ENCODE peak calls at places on chromosomes 4 and X, in eight cellular contexts. E is SK-N-SH, Y is spleen, M is transverse colon, U is prostate gland, H is HL-60, O is sigmoid colon, B is HCT116. X is an unnamed sample.

GRCh38 chr4:176767183-176767582 is 25.5 kb downstream of the VEGFC start:
- DNase-seq in E (no peak), Y (no peak), M (no peak), U (no peak), H (no peak), O (no peak), B (no peak), X (no peak)

GRCh38 chrX:28120076-28120475 is 138.8 kb upstream of the DCAF8L1 start:
- DNase-seq in E (no peak), Y (no peak), M (no peak), U (no peak), H (no peak), O (no peak), B (peak), X (no peak)

GRCh38 chr4:144288011-144288903 is 147.7 kb upstream of the GYPA start:
- DNase-seq in E (no peak), Y (no peak), M (no peak), U (no peak), H (no peak), O (no peak), B (no peak), X (no peak)

GRCh38 chr4:48275247-48275646 is 5.6 kb upstream of the TEC start:
- DNase-seq in E (no peak), Y (no peak), M (no peak), U (no peak), H (peak), O (no peak), B (peak), X (no peak)

GRCh38 chrX:122188751-122189150 is 995.3 kb upstream of the GRIA3 start:
- DNase-seq in E (no peak), Y (no peak), M (no peak), U (no peak), H (no peak), O (no peak), B (no peak), X (no peak)

GRCh38 chrX:116801943-116802342 is 339.2 kb upstream of the CT83 start:
- DNase-seq in E (no peak), Y (no peak), M (no peak), U (no peak), H (no peak), O (no peak), B (no peak), X (no peak)

GRCh38 chrX:20664774-20665173 is 398.1 kb upstream of the RPS6KA3 start:
- DNase-seq in E (no peak), Y (no peak), M (no peak), U (no peak), H (no peak), O (no peak), B (no peak), X (no peak)

GRCh38 chr4:152943673-152944072 is 7.5 kb downstream of the FHDC1 start:
- DNase-seq in E (no peak), Y (no peak), M (no peak), U (no peak), H (no peak), O (no peak), B (no peak), X (no peak)

GRCh38 chr4:122976111-122976510 is 53.7 kb upstream of the NUDT6 start:
- DNase-seq in E (no peak), Y (no peak), M (no peak), U (no peak), H (no peak), O (no peak), B (no peak), X (no peak)

GRCh38 chrX:123993326-123993725 is 31.8 kb downstream of the STAG2 start:
- DNase-seq in E (no peak), Y (no peak), M (no peak), U (no peak), H (no peak), O (no peak), B (no peak), X (no peak)

GRCh38 chr4:76969941-76970529 is 20.5 kb downstream of the SEPTIN11 start:
- DNase-seq in E (no peak), Y (no peak), M (no peak), U (no peak), H (no peak), O (no peak), B (no peak), X (no peak)

GRCh38 chr4:139191373-139191772 is 14.4 kb upstream of the ELF2 start:
- DNase-seq in E (no peak), Y (no peak), M (no peak), U (no peak), H (no peak), O (no peak), B (no peak), X (no peak)

GRCh38 chrX:13697440-13697839 is 8.5 kb downstream of the RAB9A start:
- DNase-seq in E (no peak), Y (no peak), M (no peak), U (no peak), H (peak), O (no peak), B (no peak), X (no peak)

GRCh38 chr4:14726441-14727405 is 275.6 kb upstream of the CPEB2 start:
- DNase-seq in E (no peak), Y (no peak), M (peak), U (peak), H (no peak), O (no peak), B (no peak), X (no peak)

GRCh38 chr4:56653461-56654237 is 27.4 kb downstream of the HOPX start:
- DNase-seq in E (no peak), Y (no peak), M (peak), U (no peak), H (peak), O (no peak), B (no peak), X (no peak)

GRCh38 chrX:85107407-85107806 is 103.7 kb downstream of the APOOL start:
- DNase-seq in E (no peak), Y (no peak), M (no peak), U (no peak), H (no peak), O (no peak), B (no peak), X (no peak)

GRCh38 chr4:23680616-23681518 is 209.0 kb downstream of the PPARGC1A start:
- DNase-seq in E (no peak), Y (no peak), M (no peak), U (no peak), H (no peak), O (no peak), B (no peak), X (no peak)

GRCh38 chr4:2837904-2838496 is 5.6 kb upstream of the ADD1 start:
- DNase-seq in E (peak), Y (peak), M (peak), U (no peak), H (peak), O (peak), B (no peak), X (no peak)

GRCh38 chr4:186657766-186658165 is 65.9 kb downstream of the FAT1 start:
- DNase-seq in E (no peak), Y (no peak), M (no peak), U (no peak), H (no peak), O (no peak), B (peak), X (no peak)

GRCh38 chrX:103913356-103914020 is 48.9 kb upstream of the TMSB15B start:
- DNase-seq in E (no peak), Y (no peak), M (no peak), U (no peak), H (no peak), O (no peak), B (no peak), X (no peak)

GRCh38 chr4:84691170-84691691 is 108.3 kb downstream of the CDS1 start:
- DNase-seq in E (no peak), Y (no peak), M (no peak), U (no peak), H (peak), O (no peak), B (peak), X (no peak)

GRCh38 chr4:109290918-109291317 is 11.5 kb downstream of the COL25A1 start:
- DNase-seq in E (no peak), Y (no peak), M (no peak), U (no peak), H (no peak), O (no peak), B (no peak), X (no peak)

GRCh38 chr4:25861422-25861926 is 1.3 kb downstream of the SEL1L3 start:
- DNase-seq in E (no peak), Y (no peak), M (no peak), U (no peak), H (peak), O (no peak), B (no peak), X (no peak)

GRCh38 chr4:120049732-120050494 is 16.7 kb downstream of the MAD2L1 start:
- DNase-seq in E (peak), Y (peak), M (peak), U (peak), H (peak), O (peak), B (peak), X (no peak)

GRCh38 chrX:47540754-47541538 is 20.1 kb upstream of the ARAF start:
- DNase-seq in E (peak), Y (no peak), M (peak), U (peak), H (peak), O (peak), B (peak), X (no peak)

GRCh38 chr4:47752214-47752613 is 85.7 kb downstream of the CORIN start:
- DNase-seq in E (no peak), Y (no peak), M (no peak), U (no peak), H (no peak), O (no peak), B (no peak), X (no peak)

GRCh38 chr4:99815597-99816011 is 1.0 kb upstream of the DAPP1 start:
- DNase-seq in E (no peak), Y (no peak), M (peak), U (peak), H (no peak), O (no peak), B (peak), X (no peak)

GRCh38 chr4:182307746-182308145 is 64.5 kb downstream of the TENM3 start:
- DNase-seq in E (no peak), Y (no peak), M (no peak), U (no peak), H (no peak), O (no peak), B (peak), X (no peak)

GRCh38 chrX:102833136-102833535 is 103.9 kb upstream of the RAB40AL start:
- DNase-seq in E (no peak), Y (no peak), M (no peak), U (no peak), H (no peak), O (no peak), B (no peak), X (no peak)

GRCh38 chr4:141002323-141002805 is 130.9 kb downstream of the RNF150 start:
- DNase-seq in E (no peak), Y (no peak), M (no peak), U (no peak), H (no peak), O (peak), B (no peak), X (no peak)
- TF ChIP-seq POLR2AphosphoS5 in E (no peak), Y (no peak), M (no peak), U (no peak), H (no peak), O (no peak), B (no peak), X (no peak)

GRCh38 chr4:96342790-96343455 is 503.0 kb downstream of the PDHA2 start:
- DNase-seq in E (no peak), Y (no peak), M (no peak), U (no peak), H (no peak), O (no peak), B (no peak), X (no peak)

GRCh38 chr4:96347582-96347981 is 507.7 kb downstream of the PDHA2 start:
- DNase-seq in E (no peak), Y (no peak), M (no peak), U (no peak), H (no peak), O (no peak), B (no peak), X (no peak)

DNA sequence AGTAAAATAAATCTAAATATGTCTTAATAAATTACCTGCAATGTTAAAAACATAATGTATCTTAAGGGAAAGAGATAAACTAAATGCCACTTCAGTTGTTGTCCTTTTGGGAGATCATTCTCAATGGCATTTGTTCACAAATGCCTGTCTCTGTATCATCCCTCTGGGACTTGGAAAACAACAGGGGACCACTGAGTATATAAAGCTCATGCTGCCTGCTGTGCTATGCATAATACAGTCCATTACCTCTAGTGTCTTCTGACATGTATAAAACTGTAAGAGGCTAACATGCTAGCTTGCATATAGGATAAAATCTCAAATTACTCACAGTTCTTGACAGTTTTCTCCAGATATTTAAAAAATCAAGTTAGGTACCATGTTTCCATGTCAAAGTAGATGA is 503.9 kb downstream of the PDHA2 start:
- DNase-seq in E (no peak), Y (no peak), M (no peak), U (no peak), H (no peak), O (no peak), B (no peak), X (no peak)
- TF ChIP-seq POLR2AphosphoS5 in E (no peak), Y (no peak), M (no peak), U (no peak), H (no peak), O (no peak), B (no peak), X (no peak)

GRCh38 chrX:73851014-73852009 is 288.3 kb downstream of the CHIC1 start:
- DNase-seq in E (peak), Y (peak), M (peak), U (no peak), H (peak), O (peak), B (no peak), X (peak)
- TF ChIP-seq POLR2AphosphoS5 in E (no peak), Y (peak), M (peak), U (no peak), H (no peak), O (peak), B (no peak), X (peak)

DNA sequence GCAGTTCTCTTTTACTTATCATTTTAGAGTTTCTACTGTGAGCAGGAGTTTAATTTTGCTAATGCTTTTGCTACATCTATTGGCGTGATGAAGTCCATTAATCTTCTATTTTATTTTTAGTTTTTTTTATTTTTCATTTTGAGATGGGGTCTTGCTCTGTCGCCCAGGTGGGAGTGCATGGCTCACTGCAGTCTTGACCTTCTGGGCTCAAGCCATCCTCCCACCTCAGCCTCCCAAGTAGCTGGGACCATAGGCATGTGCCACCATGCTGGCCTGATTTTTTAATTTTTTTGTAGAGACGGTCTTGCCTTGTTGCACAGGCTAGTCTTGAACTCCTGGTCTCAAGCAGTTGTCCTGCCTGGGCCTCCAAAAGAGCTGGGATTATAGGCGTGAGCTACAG is 9.4 kb downstream of the ZFX start:
- DNase-seq in E (no peak), Y (no peak), M (no peak), U (no peak), H (no peak), O (no peak), B (no peak), X (no peak)
- TF ChIP-seq POLR2AphosphoS5 in E (no peak), Y (no peak), M (no peak), U (no peak), H (no peak), O (no peak), B (no peak), X (no peak)

GRCh38 chr4:13484749-13485345 is 707 bp upstream of the RAB28 start:
- DNase-seq in E (no peak), Y (no peak), M (peak), U (no peak), H (no peak), O (no peak), B (peak), X (no peak)

GRCh38 chr4:13481569-13481968 is 2.6 kb downstream of the RAB28 start:
- DNase-seq in E (no peak), Y (no peak), M (no peak), U (no peak), H (no peak), O (no peak), B (no peak), X (no peak)

GRCh38 chr4:13478707-13479106 is 5.4 kb downstream of the RAB28 start:
- DNase-seq in E (no peak), Y (no peak), M (no peak), U (no peak), H (no peak), O (no peak), B (no peak), X (no peak)

GRCh38 chr4:13483142-13484044 is 747 bp downstream of the RAB28 start:
- DNase-seq in E (peak), Y (no peak), M (peak), U (peak), H (peak), O (peak), B (peak), X (no peak)

GRCh38 chr4:13484045-13484748 is at the start of gene RAB28:
- DNase-seq in E (peak), Y (peak), M (peak), U (peak), H (peak), O (peak), B (peak), X (peak)
- TF ChIP-seq POLR2AphosphoS5 in E (no peak), Y (peak), M (peak), U (peak), H (no peak), O (peak), B (peak), X (peak)

DNA sequence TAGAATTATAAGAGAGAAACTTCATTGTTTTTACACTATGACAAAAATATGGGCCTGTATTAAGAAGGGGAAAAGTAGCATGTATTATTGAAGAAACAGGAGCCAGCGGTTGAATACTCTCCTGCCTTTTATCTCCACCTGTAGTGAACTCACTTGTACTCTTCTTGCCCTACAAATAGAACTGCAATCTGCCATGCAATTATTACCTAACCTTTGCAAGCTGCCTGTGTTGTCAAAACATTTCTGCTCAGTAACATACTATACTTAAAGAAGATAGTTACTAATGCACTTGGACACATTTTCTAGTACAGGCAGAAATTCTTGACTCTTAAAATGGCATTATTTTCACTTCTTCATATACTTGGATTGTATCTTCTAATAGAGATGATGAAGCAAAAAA is 818.4 kb upstream of the GRID2 start:
- DNase-seq in E (no peak), Y (no peak), M (no peak), U (no peak), H (no peak), O (no peak), B (no peak), X (no peak)
- TF ChIP-seq POLR2AphosphoS5 in E (no peak), Y (no peak), M (no peak), U (no peak), H (no peak), O (no peak), B (no peak), X (no peak)

GRCh38 chr4:94550352-94550751 is 98.6 kb downstream of the PDLIM5 start:
- DNase-seq in E (no peak), Y (no peak), M (no peak), U (no peak), H (no peak), O (no peak), B (no peak), X (no peak)
- TF ChIP-seq POLR2AphosphoS5 in E (no peak), Y (no peak), M (no peak), U (no peak), H (no peak), O (no peak), B (no peak), X (no peak)

DNA sequence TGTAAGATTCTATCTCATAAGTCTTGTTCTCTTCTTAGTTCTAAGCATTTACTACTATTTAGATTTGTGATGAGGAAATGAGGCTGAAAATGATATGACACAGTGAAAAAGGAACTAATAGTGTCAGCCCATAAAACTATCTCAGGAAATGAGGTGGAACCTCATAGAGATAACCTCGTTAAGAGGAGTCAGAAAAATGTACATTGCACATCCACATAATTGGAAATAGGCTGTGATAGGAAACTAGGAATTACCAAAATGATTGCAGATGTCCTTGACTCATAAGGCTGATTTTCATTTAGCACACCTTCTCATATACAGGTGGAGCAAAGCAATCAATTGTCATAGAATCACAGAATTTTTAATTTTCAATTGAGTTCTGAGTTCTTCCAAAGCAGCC is 26.8 kb downstream of the ANXA10 start:
- DNase-seq in E (no peak), Y (no peak), M (no peak), U (no peak), H (no peak), O (no peak), B (no peak), X (no peak)
- TF ChIP-seq POLR2AphosphoS5 in E (no peak), Y (no peak), M (no peak), U (no peak), H (no peak), O (no peak), B (no peak), X (no peak)

GRCh38 chrX:16826207-16826606 is 39.9 kb downstream of the TXLNG start:
- DNase-seq in E (peak), Y (no peak), M (no peak), U (no peak), H (peak), O (no peak), B (no peak), X (no peak)
- TF ChIP-seq POLR2AphosphoS5 in E (no peak), Y (no peak), M (no peak), U (no peak), H (no peak), O (no peak), B (no peak), X (no peak)

X was measured in GM12892.